ENCODE peak calls at places on chromosomes 2 and 18, in eight cellular contexts. One of them, this sample, is unnamed.

GRCh38 chr2:233354971-233355574 is 779 bp downstream of the DGKD start:
- DNase-seq in stomach: peak
- DNase-seq in neural progenitor cell: peak
- DNase-seq in GM23338: peak
- DNase-seq in fibroblast of the aortic adventitia: peak
- DNase-seq in CD8-positive, alpha-beta T cell: no peak
- DNase-seq in A673: no peak
- DNase-seq in heart right ventricle: no peak
- DNase-seq in this sample: peak

GRCh38 chr18:48475635-48476549 is 62.9 kb upstream of the CTIF start:
- DNase-seq in stomach: peak
- DNase-seq in neural progenitor cell: peak
- DNase-seq in A673: peak
- DNase-seq in CD8-positive, alpha-beta T cell: no peak
- DNase-seq in heart right ventricle: peak
- DNase-seq in GM23338: peak
- DNase-seq in fibroblast of the aortic adventitia: peak
- DNase-seq in this sample: peak

GRCh38 chr2:116511426-116511825 is 1303.1 kb upstream of the DDX18 start:
- DNase-seq in fibroblast of the aortic adventitia: no peak
- DNase-seq in CD8-positive, alpha-beta T cell: no peak
- DNase-seq in GM23338: no peak
- DNase-seq in neural progenitor cell: no peak
- DNase-seq in heart right ventricle: no peak
- DNase-seq in A673: no peak
- DNase-seq in stomach: no peak
- DNase-seq in this sample: no peak

GRCh38 chr2:187577310-187577709 is 23.1 kb upstream of the TFPI start:
- DNase-seq in fibroblast of the aortic adventitia: no peak
- DNase-seq in CD8-positive, alpha-beta T cell: no peak
- DNase-seq in neural progenitor cell: peak
- DNase-seq in stomach: no peak
- DNase-seq in heart right ventricle: no peak
- DNase-seq in GM23338: peak
- DNase-seq in A673: peak
- DNase-seq in this sample: no peak

GRCh38 chr2:15041429-15041837 is 408.9 kb downstream of the LRATD1 start:
- DNase-seq in CD8-positive, alpha-beta T cell: no peak
- DNase-seq in A673: no peak
- DNase-seq in fibroblast of the aortic adventitia: no peak
- DNase-seq in heart right ventricle: peak
- DNase-seq in GM23338: no peak
- DNase-seq in stomach: no peak
- DNase-seq in neural progenitor cell: no peak
- DNase-seq in this sample: no peak

GRCh38 chr2:104434363-104434792 is 419.5 kb upstream of the POU3F3 start:
- DNase-seq in CD8-positive, alpha-beta T cell: no peak
- DNase-seq in heart right ventricle: no peak
- DNase-seq in GM23338: peak
- DNase-seq in stomach: peak
- DNase-seq in fibroblast of the aortic adventitia: no peak
- DNase-seq in A673: no peak
- DNase-seq in neural progenitor cell: peak
- DNase-seq in this sample: no peak

GRCh38 chr2:30366199-30366691 is 80.8 kb upstream of the LCLAT1 start:
- DNase-seq in GM23338: no peak
- DNase-seq in CD8-positive, alpha-beta T cell: peak
- DNase-seq in fibroblast of the aortic adventitia: no peak
- DNase-seq in heart right ventricle: peak
- DNase-seq in A673: no peak
- DNase-seq in stomach: no peak
- DNase-seq in neural progenitor cell: no peak
- DNase-seq in this sample: no peak

GRCh38 chr2:176370423-176370822 is 101.2 kb downstream of the MTX2 start:
- DNase-seq in fibroblast of the aortic adventitia: no peak
- DNase-seq in GM23338: no peak
- DNase-seq in CD8-positive, alpha-beta T cell: no peak
- DNase-seq in neural progenitor cell: no peak
- DNase-seq in stomach: no peak
- DNase-seq in heart right ventricle: no peak
- DNase-seq in A673: no peak
- DNase-seq in this sample: no peak

GRCh38 chr2:190678444-190679162 is 29.7 kb downstream of the NAB1 start:
- DNase-seq in CD8-positive, alpha-beta T cell: no peak
- DNase-seq in GM23338: peak
- DNase-seq in stomach: no peak
- DNase-seq in heart right ventricle: no peak
- DNase-seq in fibroblast of the aortic adventitia: no peak
- DNase-seq in neural progenitor cell: no peak
- DNase-seq in A673: no peak
- DNase-seq in this sample: peak

GRCh38 chr2:133421516-133422324 is 146.5 kb downstream of the NCKAP5 start:
- DNase-seq in heart right ventricle: peak
- DNase-seq in A673: no peak
- DNase-seq in GM23338: peak
- DNase-seq in neural progenitor cell: peak
- DNase-seq in stomach: no peak
- DNase-seq in CD8-positive, alpha-beta T cell: no peak
- DNase-seq in fibroblast of the aortic adventitia: peak
- DNase-seq in this sample: peak

GRCh38 chr2:121375621-121376159 is 90.7 kb upstream of the TFCP2L1 start:
- DNase-seq in stomach: no peak
- DNase-seq in GM23338: no peak
- DNase-seq in heart right ventricle: no peak
- DNase-seq in fibroblast of the aortic adventitia: peak
- DNase-seq in A673: no peak
- DNase-seq in neural progenitor cell: no peak
- DNase-seq in CD8-positive, alpha-beta T cell: no peak
- DNase-seq in this sample: peak

GRCh38 chr2:60899230-60899891 is 18.0 kb downstream of the REL start:
- DNase-seq in fibroblast of the aortic adventitia: no peak
- DNase-seq in A673: no peak
- DNase-seq in heart right ventricle: no peak
- DNase-seq in stomach: no peak
- DNase-seq in CD8-positive, alpha-beta T cell: no peak
- DNase-seq in GM23338: no peak
- DNase-seq in neural progenitor cell: no peak
- DNase-seq in this sample: no peak

GRCh38 chr2:112884869-112885502 is 26.0 kb upstream of the IL37 start:
- DNase-seq in A673: peak
- DNase-seq in GM23338: peak
- DNase-seq in fibroblast of the aortic adventitia: peak
- DNase-seq in CD8-positive, alpha-beta T cell: peak
- DNase-seq in heart right ventricle: peak
- DNase-seq in stomach: peak
- DNase-seq in neural progenitor cell: peak
- DNase-seq in this sample: peak

GRCh38 chr18:36066001-36066400 is 1.4 kb downstream of the RPRD1A start:
- DNase-seq in stomach: no peak
- DNase-seq in GM23338: no peak
- DNase-seq in fibroblast of the aortic adventitia: peak
- DNase-seq in CD8-positive, alpha-beta T cell: no peak
- DNase-seq in heart right ventricle: no peak
- DNase-seq in A673: no peak
- DNase-seq in neural progenitor cell: no peak
- DNase-seq in this sample: peak

GRCh38 chr18:22983175-22983574 is 50.0 kb downstream of the RBBP8 start:
- DNase-seq in CD8-positive, alpha-beta T cell: no peak
- DNase-seq in fibroblast of the aortic adventitia: peak
- DNase-seq in neural progenitor cell: peak
- DNase-seq in GM23338: peak
- DNase-seq in heart right ventricle: no peak
- DNase-seq in stomach: no peak
- DNase-seq in A673: peak
- DNase-seq in this sample: peak

GRCh38 chr2:39851691-39852110 is 72.6 kb upstream of the THUMPD2 start:
- DNase-seq in A673: peak
- DNase-seq in CD8-positive, alpha-beta T cell: no peak
- DNase-seq in fibroblast of the aortic adventitia: peak
- DNase-seq in neural progenitor cell: peak
- DNase-seq in GM23338: peak
- DNase-seq in heart right ventricle: peak
- DNase-seq in stomach: no peak
- DNase-seq in this sample: peak
- TF ChIP-seq CTCF in A673: peak
- TF ChIP-seq CTCF in CD8-positive, alpha-beta T cell: no peak
- TF ChIP-seq CTCF in fibroblast of the aortic adventitia: no peak
- TF ChIP-seq CTCF in neural progenitor cell: no peak
- TF ChIP-seq CTCF in GM23338: peak
- TF ChIP-seq CTCF in heart right ventricle: no peak
- TF ChIP-seq CTCF in stomach: no peak
- TF ChIP-seq CTCF in this sample: peak

DNA sequence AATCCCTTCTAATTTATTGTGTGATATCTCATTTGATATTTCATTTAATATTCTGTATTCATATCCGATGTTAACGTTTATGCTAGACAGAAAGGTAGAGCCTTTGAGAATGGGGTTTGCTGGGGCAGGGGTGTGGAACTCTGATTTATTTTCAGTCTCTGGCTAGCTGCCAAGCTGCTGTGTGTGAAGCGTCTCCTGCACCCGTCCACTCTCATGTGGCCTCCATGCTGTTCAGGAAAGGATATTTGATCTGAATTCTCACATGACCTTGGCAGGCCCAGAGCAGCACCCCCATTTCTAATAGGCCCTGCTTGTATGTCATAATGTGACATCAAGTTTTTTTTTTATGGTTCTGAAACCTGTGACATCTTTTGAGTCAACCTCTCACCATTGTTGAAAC is 1.6 kb downstream of the IL1R1 start:
- DNase-seq in CD8-positive, alpha-beta T cell: no peak
- DNase-seq in neural progenitor cell: no peak
- DNase-seq in fibroblast of the aortic adventitia: peak
- DNase-seq in stomach: no peak
- DNase-seq in A673: no peak
- DNase-seq in GM23338: no peak
- DNase-seq in heart right ventricle: peak
- DNase-seq in this sample: peak
- H3K4me3 ChIP-seq in CD8-positive, alpha-beta T cell: no peak
- H3K4me3 ChIP-seq in neural progenitor cell: no peak
- H3K4me3 ChIP-seq in fibroblast of the aortic adventitia: peak
- H3K4me3 ChIP-seq in stomach: peak
- H3K4me3 ChIP-seq in A673: no peak
- H3K4me3 ChIP-seq in GM23338: no peak
- H3K4me3 ChIP-seq in heart right ventricle: peak
- H3K4me3 ChIP-seq in this sample: peak

DNA sequence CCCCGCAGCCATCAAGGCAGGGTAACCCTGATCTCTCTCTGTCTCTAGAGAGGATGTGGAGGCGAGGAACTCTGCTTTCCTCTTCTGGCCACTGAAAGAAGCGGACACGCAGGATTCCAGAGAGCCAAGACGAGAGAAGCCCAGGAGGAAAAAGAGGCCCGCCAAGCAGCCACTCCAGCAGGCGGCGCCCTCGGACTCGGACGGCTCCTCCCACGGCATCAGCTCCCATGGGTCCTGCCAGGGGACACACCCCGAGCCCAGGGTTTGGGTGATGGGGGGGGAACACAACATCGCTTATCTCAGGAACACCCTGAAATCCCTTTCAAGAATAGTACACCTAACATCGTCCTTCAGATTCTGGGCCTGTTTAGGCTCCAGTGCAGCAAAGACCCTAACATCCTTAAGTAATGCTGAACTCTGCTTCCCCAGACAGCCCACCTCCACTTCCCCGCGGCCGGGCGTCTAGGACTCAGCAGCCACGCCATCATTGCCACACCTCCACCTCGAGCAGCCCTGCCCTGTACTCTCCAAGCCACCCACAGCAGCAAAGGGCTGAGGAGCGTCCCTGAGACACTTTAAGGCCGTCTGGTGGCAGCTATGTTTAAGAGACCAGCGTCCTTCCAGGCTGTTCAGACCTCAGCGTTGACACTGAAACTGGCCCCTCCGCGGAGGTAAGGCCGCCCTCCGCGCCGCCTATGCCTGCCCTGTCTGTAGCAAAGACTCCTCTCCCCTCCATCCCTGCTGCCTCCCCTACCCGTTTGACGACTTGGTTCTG is 34.3 kb upstream of the CNGA3 start:
- DNase-seq in fibroblast of the aortic adventitia: no peak
- DNase-seq in A673: no peak
- DNase-seq in GM23338: peak
- DNase-seq in neural progenitor cell: no peak
- DNase-seq in CD8-positive, alpha-beta T cell: no peak
- DNase-seq in stomach: no peak
- DNase-seq in heart right ventricle: no peak
- DNase-seq in this sample: no peak
- TF ChIP-seq CTCF in fibroblast of the aortic adventitia: no peak
- TF ChIP-seq CTCF in A673: peak
- TF ChIP-seq CTCF in GM23338: peak
- TF ChIP-seq CTCF in neural progenitor cell: no peak
- TF ChIP-seq CTCF in CD8-positive, alpha-beta T cell: no peak
- TF ChIP-seq CTCF in stomach: no peak
- TF ChIP-seq CTCF in heart right ventricle: no peak
- TF ChIP-seq CTCF in this sample: no peak

GRCh38 chr2:136764397-136765255 is 719 bp upstream of the THSD7B start:
- DNase-seq in A673: no peak
- DNase-seq in fibroblast of the aortic adventitia: no peak
- DNase-seq in CD8-positive, alpha-beta T cell: no peak
- DNase-seq in GM23338: peak
- DNase-seq in neural progenitor cell: peak
- DNase-seq in heart right ventricle: no peak
- DNase-seq in stomach: no peak
- DNase-seq in this sample: no peak
- H3K4me3 ChIP-seq in A673: no peak
- H3K4me3 ChIP-seq in fibroblast of the aortic adventitia: no peak
- H3K4me3 ChIP-seq in CD8-positive, alpha-beta T cell: no peak
- H3K4me3 ChIP-seq in GM23338: peak
- H3K4me3 ChIP-seq in neural progenitor cell: peak
- H3K4me3 ChIP-seq in heart right ventricle: peak
- H3K4me3 ChIP-seq in stomach: peak
- H3K4me3 ChIP-seq in this sample: no peak

GRCh38 chr2:202060218-202060617 is 12.8 kb upstream of the KIAA2012 start:
- DNase-seq in heart right ventricle: no peak
- DNase-seq in GM23338: peak
- DNase-seq in fibroblast of the aortic adventitia: no peak
- DNase-seq in stomach: no peak
- DNase-seq in A673: no peak
- DNase-seq in neural progenitor cell: no peak
- DNase-seq in CD8-positive, alpha-beta T cell: no peak
- DNase-seq in this sample: no peak
- TF ChIP-seq CTCF in heart right ventricle: no peak
- TF ChIP-seq CTCF in GM23338: peak
- TF ChIP-seq CTCF in fibroblast of the aortic adventitia: peak
- TF ChIP-seq CTCF in stomach: no peak
- TF ChIP-seq CTCF in A673: peak
- TF ChIP-seq CTCF in neural progenitor cell: peak
- TF ChIP-seq CTCF in CD8-positive, alpha-beta T cell: peak
- TF ChIP-seq CTCF in this sample: peak

GRCh38 chr2:164803772-164804466 is 37.7 kb downstream of the COBLL1 start:
- DNase-seq in fibroblast of the aortic adventitia: peak
- DNase-seq in stomach: no peak
- DNase-seq in CD8-positive, alpha-beta T cell: no peak
- DNase-seq in GM23338: no peak
- DNase-seq in neural progenitor cell: no peak
- DNase-seq in heart right ventricle: no peak
- DNase-seq in A673: no peak
- DNase-seq in this sample: peak
- H3K4me3 ChIP-seq in fibroblast of the aortic adventitia: no peak
- H3K4me3 ChIP-seq in stomach: no peak
- H3K4me3 ChIP-seq in CD8-positive, alpha-beta T cell: no peak
- H3K4me3 ChIP-seq in GM23338: no peak
- H3K4me3 ChIP-seq in neural progenitor cell: no peak
- H3K4me3 ChIP-seq in heart right ventricle: no peak
- H3K4me3 ChIP-seq in A673: no peak
- H3K4me3 ChIP-seq in this sample: no peak

This sample was measured in fibroblast of pulmonary artery.